ENCODE peak calls at places on chromosome 17, in four cellular contexts. A is amniotic stem cell, Z is SW480, L is Right ventricle myocardium inferior. D is an unnamed sample.

GRCh38 chr17:58331815-58332719 is 3.5 kb upstream of the TSPOAP1 start:
- DNase-seq in A (no peak), Z (no peak), L (peak), D (no peak)

GRCh38 chr17:57723427-57724037 is 21.6 kb downstream of the CCDC182 start:
- DNase-seq in A (no peak), Z (peak), L (no peak), D (no peak)

GRCh38 chr17:4965311-4965986 is 2.2 kb downstream of the SPAG7 start:
- DNase-seq in A (no peak), Z (no peak), L (no peak), D (no peak)

GRCh38 chr17:38748329-38749221 is at the start of gene PCGF2:
- DNase-seq in A (peak), Z (peak), L (peak), D (peak)

GRCh38 chr17:61247438-61247837 is 152.2 kb upstream of the TBX2 start:
- DNase-seq in A (no peak), Z (peak), L (no peak), D (no peak)

GRCh38 chr17:41870097-41870496 is 4.9 kb upstream of the KLHL11 start:
- DNase-seq in A (no peak), Z (no peak), L (no peak), D (no peak)

GRCh38 chr17:37146578-37147119 is 197.9 kb downstream of the AATF start:
- DNase-seq in A (no peak), Z (no peak), L (no peak), D (no peak)

GRCh38 chr17:79792984-79793923 is 3.6 kb downstream of the CBX8 start:
- DNase-seq in A (peak), Z (no peak), L (no peak), D (no peak)

GRCh38 chr17:75762513-75763268 is 2.3 kb downstream of the GALK1 start:
- DNase-seq in A (no peak), Z (no peak), L (peak), D (no peak)

GRCh38 chr17:50111687-50112655 is 16.8 kb downstream of the PDK2 start:
- DNase-seq in A (no peak), Z (no peak), L (peak), D (no peak)

D was measured in endothelial cell.